ENCODE peak calls at places on chromosome 1, in nine cellular contexts. H is HL-60; K is nephron progenitor cell; F is GM19239; E is effector CD4-positive, alpha-beta T cell; J is KG1; D is putamen; Z is chondrocyte; P is head of caudate nucleus. N is an unnamed sample.

GRCh38 chr1:211469938-211470529 is 21.9 kb downstream of the RD3 start:
- DNase-seq in H (no peak), E (no peak), J (no peak), D (peak), P (peak), F (peak), Z (no peak), K (peak), N (no peak)

GRCh38 chr1:234604393-234604725 is 5.6 kb downstream of the IRF2BP2 start:
- DNase-seq in J (no peak), H (no peak), Z (no peak), D (no peak), F (no peak), K (no peak), E (no peak), P (no peak), N (no peak)

GRCh38 chr1:107357381-107357780 is 216.5 kb downstream of the NTNG1 start:
- DNase-seq in D (no peak), F (no peak), J (no peak), K (no peak), E (no peak), H (no peak), Z (no peak), P (no peak), N (no peak)

GRCh38 chr1:226312065-226312464 is 3.1 kb upstream of the LIN9 start:
- DNase-seq in J (no peak), F (no peak), Z (no peak), K (no peak), P (no peak), H (no peak), E (no peak), D (no peak), N (no peak)

GRCh38 chr1:44650159-44650831 is 24.0 kb downstream of the TMEM53 start:
- DNase-seq in D (no peak), P (no peak), E (no peak), J (no peak), K (peak), F (no peak), H (no peak), Z (no peak), N (no peak)

GRCh38 chr1:169018751-169019150 is 87.7 kb upstream of the ATP1B1 start:
- DNase-seq in D (no peak), J (no peak), H (no peak), P (no peak), Z (no peak), F (no peak), K (no peak), E (no peak), N (no peak)

GRCh38 chr1:2382621-2383361 is 8.6 kb downstream of the MORN1 start:
- DNase-seq in K (peak), E (no peak), P (no peak), J (no peak), Z (peak), D (no peak), H (no peak), F (peak), N (no peak)

GRCh38 chr1:200668514-200669313 is 993 bp downstream of the DDX59 start:
- DNase-seq in F (no peak), Z (no peak), J (no peak), E (no peak), P (no peak), K (no peak), D (peak), H (no peak), N (no peak)

GRCh38 chr1:17108360-17108759 is 10.9 kb downstream of the PADI2 start:
- DNase-seq in J (no peak), H (no peak), E (no peak), D (no peak), K (no peak), F (no peak), P (no peak), Z (no peak), N (no peak)

GRCh38 chr1:208369658-208370057 is 125.5 kb upstream of the PLXNA2 start:
- DNase-seq in H (no peak), E (no peak), F (no peak), P (no peak), Z (no peak), D (no peak), K (no peak), J (no peak), N (no peak)

GRCh38 chr1:67019600-67020136 is 34.3 kb downstream of the SLC35D1 start:
- DNase-seq in J (no peak), F (no peak), K (no peak), P (no peak), Z (no peak), E (no peak), D (peak), H (no peak), N (no peak)

GRCh38 chr1:229717774-229718173 is 91.7 kb downstream of the URB2 start:
- DNase-seq in D (no peak), F (no peak), J (no peak), H (no peak), E (no peak), K (no peak), P (no peak), Z (no peak), N (no peak)

GRCh38 chr1:229710746-229711145 is 84.7 kb downstream of the URB2 start:
- DNase-seq in E (no peak), D (no peak), J (no peak), Z (no peak), K (no peak), H (no peak), F (no peak), P (no peak), N (no peak)

GRCh38 chr1:109272021-109272799 is 10.7 kb downstream of the PSRC1 start:
- DNase-seq in D (no peak), J (no peak), Z (peak), H (no peak), F (no peak), P (no peak), E (no peak), K (no peak), N (no peak)

GRCh38 chr1:147749792-147750191 is 10.6 kb downstream of the GJA5 start:
- DNase-seq in F (no peak), H (no peak), J (no peak), Z (no peak), K (no peak), P (no peak), D (no peak), E (no peak), N (no peak)

GRCh38 chr1:55750020-55750995 is 535.1 kb upstream of the USP24 start:
- DNase-seq in H (no peak), F (no peak), J (no peak), K (peak), D (no peak), P (no peak), Z (no peak), E (no peak), N (no peak)

GRCh38 chr1:71184410-71184809 is 103.6 kb upstream of the ZRANB2 start:
- DNase-seq in E (no peak), H (no peak), F (no peak), J (no peak), Z (no peak), P (no peak), D (no peak), K (no peak), N (no peak)

GRCh38 chr1:12851779-12852178 is 3.3 kb upstream of the HNRNPCL1 start:
- DNase-seq in F (no peak), Z (no peak), E (no peak), J (no peak), H (no peak), P (no peak), D (no peak), K (no peak), N (no peak)

GRCh38 chr1:235270625-235271024 is 57.4 kb downstream of the ARID4B start:
- DNase-seq in K (no peak), H (no peak), J (no peak), F (no peak), Z (no peak), D (no peak), P (no peak), E (no peak), N (no peak)

GRCh38 chr1:20698195-20698910 is 19.5 kb downstream of the KIF17 start:
- DNase-seq in Z (no peak), J (no peak), P (no peak), E (no peak), K (no peak), F (no peak), D (no peak), H (no peak), N (no peak)

GRCh38 chr1:201591348-201591747 is 52.4 kb downstream of the NAV1 start:
- DNase-seq in Z (no peak), P (no peak), K (no peak), D (no peak), H (no peak), E (no peak), J (no peak), F (no peak), N (no peak)

GRCh38 chr1:94039871-94040569 is 80.9 kb downstream of the ABCA4 start:
- DNase-seq in H (no peak), D (no peak), K (no peak), Z (no peak), E (no peak), F (no peak), P (no peak), J (no peak), N (no peak)

GRCh38 chr1:51968632-51969031 is 21.9 kb downstream of the RAB3B start:
- DNase-seq in Z (no peak), K (no peak), F (no peak), D (no peak), H (no peak), J (no peak), P (no peak), E (no peak), N (no peak)

GRCh38 chr1:93061895-93062792 is 16.9 kb upstream of the MTF2 start:
- DNase-seq in F (no peak), E (no peak), K (no peak), P (peak), D (no peak), Z (no peak), H (peak), J (no peak), N (no peak)

GRCh38 chr1:164768619-164769018 is 209.6 kb downstream of the PBX1 start:
- DNase-seq in J (no peak), E (no peak), D (no peak), Z (no peak), F (no peak), K (no peak), P (no peak), H (no peak), N (no peak)

GRCh38 chr1:166705376-166706289 is 133.6 kb upstream of the POGK start:
- DNase-seq in E (no peak), K (no peak), F (no peak), D (no peak), J (no peak), H (no peak), Z (no peak), P (no peak), N (no peak)

GRCh38 chr1:240308061-240308460 is 216.4 kb downstream of the FMN2 start:
- DNase-seq in K (no peak), E (no peak), J (no peak), F (no peak), Z (no peak), P (no peak), D (no peak), H (no peak), N (no peak)

N was measured in activated T-helper 2 cell treated with anti-CD3 and anti-CD28 coated beads, Interferon-gamma antibody, Interleukin-2, Interleukin-4, amounts not matched to agents 10 μg/mL and 5 μg/mL and 100 μg/mL, durations not matched to agents 14 hours and 24 hours and 36 hours.